ENCODE peak calls at places on chromosomes 16 and 17, in seven cellular contexts. G is HCT116, S is Panc1, H is heart left ventricle, N is dorsolateral prefrontal cortex, E is testis, Y is AG09319. U is an unnamed sample.

GRCh38 chr17:74417178-74418045 is 14.5 kb upstream of the GPRC5C start:
- DNase-seq in Y (no peak), N (no peak), S (no peak), H (no peak), G (peak; percentile 98), E (no peak), U (no peak)

GRCh38 chr16:28863929-28864886 is 565 bp downstream of the SH2B1 start:
- DNase-seq in S (no peak), H (peak; percentile 35), G (no peak), Y (no peak), E (peak; percentile 60), N (no peak), U (no peak)

GRCh38 chr17:45170976-45171337 is 9.3 kb downstream of the HEXIM2 start:
- DNase-seq in S (no peak), E (no peak), H (peak; percentile 53), G (peak; percentile 44), Y (peak; percentile 78), N (peak; percentile 46), U (no peak)

GRCh38 chr16:30068750-30069574 is 3.4 kb downstream of the ALDOA start:
- DNase-seq in H (no peak), S (no peak), N (no peak), G (no peak), Y (no peak), E (no peak), U (no peak)

GRCh38 chr16:20740007-20740883 is 1.4 kb downstream of the THUMPD1 start:
- DNase-seq in Y (no peak), N (no peak), E (no peak), G (no peak), S (no peak), H (no peak), U (no peak)

GRCh38 chr17:14373587-14374259 is 72.8 kb downstream of the HS3ST3B1 start:
- DNase-seq in E (no peak), Y (no peak), N (no peak), G (no peak), S (no peak), H (no peak), U (no peak)

GRCh38 chr17:78130439-78131101 is at the start of gene TMC8:
- DNase-seq in N (no peak), S (no peak), G (no peak), E (no peak), H (no peak), Y (no peak), U (no peak)

GRCh38 chr17:17495448-17496188 is 577 bp downstream of the RASD1 start:
- DNase-seq in H (no peak), Y (no peak), N (no peak), S (no peak), G (no peak), E (peak; percentile 31), U (peak; percentile 79)

GRCh38 chr17:3988297-3989120 is 24.3 kb upstream of the ATP2A3 start:
- DNase-seq in G (no peak), E (no peak), S (no peak), N (no peak), H (no peak), Y (no peak), U (peak; percentile 40)

GRCh38 chr17:81960130-81960958 is 643 bp downstream of the NOTUM start:
- DNase-seq in H (no peak), S (no peak), Y (no peak), G (no peak), N (no peak), E (no peak), U (no peak)

GRCh38 chr16:58148526-58148925 is 19.3 kb upstream of the CFAP20 start:
- DNase-seq in H (no peak), N (no peak), Y (no peak), G (no peak), E (no peak), S (no peak), U (no peak)

DNA sequence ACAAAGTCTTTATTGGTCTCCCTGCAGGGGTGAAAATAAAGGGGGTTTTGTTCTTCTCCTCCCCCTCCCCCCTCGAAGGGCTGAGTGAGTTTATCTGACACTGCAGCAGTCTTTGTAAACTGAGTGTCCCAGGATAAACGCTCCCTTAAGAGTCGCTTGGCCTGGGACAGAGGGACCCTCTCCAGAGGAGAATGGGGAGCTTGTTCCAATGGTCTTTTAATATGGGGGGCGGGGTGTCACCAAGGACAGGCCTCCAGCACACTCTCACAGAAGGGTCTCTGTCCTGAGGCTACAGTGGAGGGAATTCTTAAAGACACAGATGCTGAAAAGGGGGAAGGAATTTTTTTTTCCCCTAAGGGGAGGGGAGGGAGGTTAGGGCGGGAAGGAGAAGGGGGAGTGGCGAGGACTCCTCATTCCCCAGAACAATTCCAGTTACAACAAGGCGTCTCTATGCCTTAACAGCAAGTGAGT is 455.5 kb downstream of the SOX9 start:
- DNase-seq in Y (no peak), S (no peak), N (no peak), H (no peak), E (no peak), G (no peak), U (no peak)
- TF ChIP-seq CTCF in Y (no peak), S (no peak), N (no peak), H (no peak), E (no peak), G (no peak), U (no peak)

GRCh38 chr17:21535686-21536085 is 156.6 kb upstream of the KCNJ18 start:
- DNase-seq in H (no peak), N (no peak), S (no peak), G (no peak), E (no peak), Y (no peak), U (no peak)
- TF ChIP-seq CTCF in H (no peak), N (no peak), S (no peak), G (no peak), E (no peak), Y (no peak), U (no peak)

DNA sequence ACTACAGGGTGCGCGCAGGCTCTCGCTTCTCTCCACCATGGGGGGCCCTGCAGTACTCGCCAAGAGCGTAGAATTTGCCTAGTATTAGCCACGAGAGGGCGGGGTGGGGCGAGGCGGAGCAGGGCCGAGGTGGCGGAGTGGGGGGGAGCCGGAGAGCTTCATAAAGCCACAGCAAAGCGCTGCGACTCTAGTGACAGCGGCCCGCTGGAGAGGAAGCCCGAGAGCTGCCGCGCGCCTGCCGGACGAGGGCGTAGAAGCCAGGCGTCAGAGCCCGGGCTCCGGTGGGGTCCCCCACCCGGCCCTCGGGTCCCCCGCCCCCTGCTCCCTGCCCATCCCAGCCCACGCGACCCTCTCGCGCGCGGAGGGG is at the start of gene TBX21:
- DNase-seq in Y (no peak), N (no peak), E (peak; percentile 75), S (no peak), H (peak; percentile 76), G (peak; percentile 44), U (peak; percentile 83)
- TF ChIP-seq CTCF in Y (no peak), N (no peak), E (no peak), S (peak; percentile 74), H (no peak), G (peak; percentile 49), U (peak; percentile 63)

GRCh38 chr16:82366462-82366861 is 196.4 kb upstream of the MPHOSPH6 start:
- DNase-seq in N (no peak), G (no peak), E (no peak), S (no peak), Y (no peak), H (no peak), U (no peak)

GRCh38 chr16:82364690-82365089 is 194.7 kb upstream of the MPHOSPH6 start:
- DNase-seq in N (no peak), S (no peak), E (no peak), Y (no peak), H (no peak), G (no peak), U (no peak)

GRCh38 chr16:82360024-82360783 is 190.2 kb upstream of the MPHOSPH6 start:
- DNase-seq in Y (no peak), E (no peak), G (no peak), N (no peak), S (no peak), H (no peak), U (no peak)

GRCh38 chr16:82361885-82362284 is 191.9 kb upstream of the MPHOSPH6 start:
- DNase-seq in N (no peak), H (no peak), G (no peak), S (no peak), E (no peak), Y (no peak), U (no peak)

GRCh38 chr16:82363026-82363816 is 193.2 kb upstream of the MPHOSPH6 start:
- DNase-seq in H (no peak), Y (no peak), N (no peak), G (no peak), E (no peak), S (no peak), U (no peak)
- TF ChIP-seq CTCF in H (no peak), Y (no peak), N (no peak), G (no peak), E (no peak), S (no peak), U (no peak)

GRCh38 chr16:53357955-53358354 is 76.3 kb upstream of the RBL2 start:
- DNase-seq in N (no peak), H (no peak), Y (no peak), S (no peak), G (no peak), E (no peak), U (no peak)

GRCh38 chr16:53358884-53359283 is 75.4 kb upstream of the RBL2 start:
- DNase-seq in Y (no peak), N (no peak), E (no peak), G (no peak), S (no peak), H (no peak), U (no peak)

GRCh38 chr16:53357208-53357586 is 77.1 kb upstream of the RBL2 start:
- DNase-seq in Y (no peak), E (no peak), N (no peak), S (no peak), G (no peak), H (no peak), U (no peak)

GRCh38 chr16:53355064-53355463 is 79.2 kb upstream of the RBL2 start:
- DNase-seq in Y (no peak), S (no peak), N (no peak), E (no peak), H (no peak), G (no peak), U (peak; percentile 76)

DNA sequence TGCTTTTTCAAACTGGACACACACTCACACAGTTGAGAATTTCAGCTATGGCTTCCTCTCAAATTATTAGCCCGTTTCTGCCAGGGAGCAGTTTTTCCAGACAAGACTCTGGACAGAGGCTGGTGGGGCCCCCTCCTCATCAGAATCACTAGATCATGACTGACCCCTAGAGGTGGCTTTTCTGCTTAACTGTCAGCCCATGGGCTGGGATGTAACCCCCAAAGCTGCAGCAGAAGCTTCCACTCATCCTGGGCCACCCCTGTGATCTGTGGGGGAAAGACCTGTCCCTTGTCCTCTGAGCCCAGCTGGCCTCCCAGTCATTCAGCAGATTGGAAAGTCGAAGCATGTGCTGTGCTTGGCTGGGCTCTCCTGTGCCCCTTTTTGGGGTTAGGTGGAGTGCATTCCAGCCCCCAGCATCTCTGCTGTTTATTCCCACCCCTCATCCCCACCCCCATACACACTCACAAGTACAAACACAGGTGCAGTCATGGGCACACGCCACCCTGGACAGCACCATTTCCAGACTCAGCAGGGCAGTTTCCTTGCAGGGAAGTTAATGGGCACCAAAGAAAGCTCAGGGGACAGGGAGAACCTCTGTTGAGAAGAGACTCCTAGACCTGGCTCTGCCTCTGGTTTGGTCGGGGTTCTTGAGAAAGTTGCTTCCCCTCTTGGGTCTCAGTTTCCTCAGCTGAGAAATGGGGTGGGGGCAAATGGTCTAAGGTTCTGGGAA is 77.6 kb upstream of the RBL2 start:
- DNase-seq in G (no peak), H (no peak), E (no peak), Y (no peak), S (no peak), N (no peak), U (no peak)
- TF ChIP-seq CTCF in G (peak; percentile 19), H (no peak), E (no peak), Y (no peak), S (no peak), N (no peak), U (peak; percentile 32)